ENCODE peak calls at places on chromosomes 2 and 18, in five cellular contexts. One of them, this sample, is unnamed.

GRCh38 chr2:23532311-23533013 is 147.5 kb downstream of the KLHL29 start:
- DNase-seq in H1: no peak
- DNase-seq in CD8-positive, alpha-beta memory T cell: no peak
- DNase-seq in brain microvascular endothelial cell: no peak
- DNase-seq in NT2/D1: no peak
- DNase-seq in this sample: peak; percentile 66

GRCh38 chr18:48475635-48476549 is 62.9 kb upstream of the CTIF start:
- DNase-seq in brain microvascular endothelial cell: peak; percentile 81
- DNase-seq in NT2/D1: peak; percentile 47
- DNase-seq in H1: peak; percentile 41
- DNase-seq in CD8-positive, alpha-beta memory T cell: no peak
- DNase-seq in this sample: peak; percentile 25

GRCh38 chr18:76348267-76349066 is 146.6 kb downstream of the ZNF516 start:
- DNase-seq in NT2/D1: no peak
- DNase-seq in brain microvascular endothelial cell: no peak
- DNase-seq in H1: no peak
- DNase-seq in CD8-positive, alpha-beta memory T cell: no peak
- DNase-seq in this sample: no peak

GRCh38 chr2:111121028-111121872 is 536 bp downstream of the BCL2L11 start:
- DNase-seq in brain microvascular endothelial cell: no peak
- DNase-seq in NT2/D1: no peak
- DNase-seq in CD8-positive, alpha-beta memory T cell: peak; percentile 26
- DNase-seq in H1: no peak
- DNase-seq in this sample: peak; percentile 36

GRCh38 chr18:35171315-35171987 is 69.4 kb upstream of the ZNF397 start:
- DNase-seq in CD8-positive, alpha-beta memory T cell: no peak
- DNase-seq in H1: no peak
- DNase-seq in NT2/D1: no peak
- DNase-seq in brain microvascular endothelial cell: no peak
- DNase-seq in this sample: no peak

GRCh38 chr18:45565280-45565970 is 49.9 kb upstream of the SLC14A2 start:
- DNase-seq in brain microvascular endothelial cell: no peak
- DNase-seq in CD8-positive, alpha-beta memory T cell: no peak
- DNase-seq in NT2/D1: no peak
- DNase-seq in H1: no peak
- DNase-seq in this sample: no peak

GRCh38 chr2:26477911-26478253 is at the start of gene OTOF:
- DNase-seq in CD8-positive, alpha-beta memory T cell: no peak
- DNase-seq in NT2/D1: no peak
- DNase-seq in H1: no peak
- DNase-seq in brain microvascular endothelial cell: peak; percentile 37
- DNase-seq in this sample: no peak

GRCh38 chr2:137888845-137889244 is 75.4 kb upstream of the HNMT start:
- DNase-seq in NT2/D1: peak; percentile 38
- DNase-seq in CD8-positive, alpha-beta memory T cell: no peak
- DNase-seq in H1: peak; percentile 13
- DNase-seq in brain microvascular endothelial cell: peak; percentile 45
- DNase-seq in this sample: no peak

GRCh38 chr2:95526360-95527341 is 42.1 kb upstream of the TRIM43B start:
- DNase-seq in NT2/D1: peak; percentile 25
- DNase-seq in brain microvascular endothelial cell: peak; percentile 63
- DNase-seq in CD8-positive, alpha-beta memory T cell: peak; percentile 16
- DNase-seq in H1: no peak
- DNase-seq in this sample: peak; percentile 50

GRCh38 chr2:38704664-38705063 is 38.8 kb downstream of the GALM start:
- DNase-seq in CD8-positive, alpha-beta memory T cell: no peak
- DNase-seq in H1: no peak
- DNase-seq in brain microvascular endothelial cell: no peak
- DNase-seq in NT2/D1: no peak
- DNase-seq in this sample: no peak

GRCh38 chr18:44848931-44849330 is 168.2 kb downstream of the SETBP1 start:
- DNase-seq in NT2/D1: no peak
- DNase-seq in H1: no peak
- DNase-seq in CD8-positive, alpha-beta memory T cell: no peak
- DNase-seq in brain microvascular endothelial cell: no peak
- DNase-seq in this sample: no peak

GRCh38 chr2:43508209-43508608 is 87.6 kb downstream of the THADA start:
- DNase-seq in NT2/D1: no peak
- DNase-seq in brain microvascular endothelial cell: no peak
- DNase-seq in H1: no peak
- DNase-seq in CD8-positive, alpha-beta memory T cell: no peak
- DNase-seq in this sample: no peak

GRCh38 chr2:12824771-12825363 is 108.1 kb downstream of the TRIB2 start:
- DNase-seq in CD8-positive, alpha-beta memory T cell: no peak
- DNase-seq in H1: no peak
- DNase-seq in brain microvascular endothelial cell: no peak
- DNase-seq in NT2/D1: no peak
- DNase-seq in this sample: no peak

GRCh38 chr18:70621710-70622109 is 332.9 kb downstream of the SOCS6 start:
- DNase-seq in CD8-positive, alpha-beta memory T cell: no peak
- DNase-seq in H1: no peak
- DNase-seq in brain microvascular endothelial cell: no peak
- DNase-seq in NT2/D1: no peak
- DNase-seq in this sample: peak; percentile 47

GRCh38 chr2:74458957-74459290 is 686 bp downstream of the WBP1 start:
- DNase-seq in H1: no peak
- DNase-seq in CD8-positive, alpha-beta memory T cell: no peak
- DNase-seq in NT2/D1: no peak
- DNase-seq in brain microvascular endothelial cell: no peak
- DNase-seq in this sample: no peak

GRCh38 chr2:54226224-54226623 is 29.8 kb downstream of the TSPYL6 start:
- DNase-seq in H1: no peak
- DNase-seq in brain microvascular endothelial cell: no peak
- DNase-seq in NT2/D1: no peak
- DNase-seq in CD8-positive, alpha-beta memory T cell: no peak
- DNase-seq in this sample: no peak

GRCh38 chr2:173077506-173078177 is 2.0 kb downstream of the MAP3K20 start:
- DNase-seq in CD8-positive, alpha-beta memory T cell: no peak
- DNase-seq in NT2/D1: no peak
- DNase-seq in H1: no peak
- DNase-seq in brain microvascular endothelial cell: no peak
- DNase-seq in this sample: no peak

GRCh38 chr2:183532514-183532913 is 408.3 kb downstream of the NUP35 start:
- DNase-seq in NT2/D1: peak; percentile 57
- DNase-seq in H1: no peak
- DNase-seq in CD8-positive, alpha-beta memory T cell: no peak
- DNase-seq in brain microvascular endothelial cell: peak; percentile 3
- DNase-seq in this sample: no peak

GRCh38 chr2:111634050-111634784 is 249.8 kb downstream of the ANAPC1 start:
- DNase-seq in CD8-positive, alpha-beta memory T cell: no peak
- DNase-seq in brain microvascular endothelial cell: no peak
- DNase-seq in H1: no peak
- DNase-seq in NT2/D1: no peak
- DNase-seq in this sample: no peak

GRCh38 chr2:173130521-173131467 is 55.1 kb downstream of the MAP3K20 start:
- DNase-seq in H1: no peak
- DNase-seq in brain microvascular endothelial cell: no peak
- DNase-seq in NT2/D1: no peak
- DNase-seq in CD8-positive, alpha-beta memory T cell: no peak
- DNase-seq in this sample: no peak

GRCh38 chr2:8827729-8828128 is 9.7 kb downstream of the KIDINS220 start:
- DNase-seq in CD8-positive, alpha-beta memory T cell: no peak
- DNase-seq in NT2/D1: no peak
- DNase-seq in H1: no peak
- DNase-seq in brain microvascular endothelial cell: no peak
- DNase-seq in this sample: no peak

GRCh38 chr2:9135804-9136558 is 70.6 kb upstream of the ASAP2 start:
- DNase-seq in brain microvascular endothelial cell: peak; percentile 89
- DNase-seq in CD8-positive, alpha-beta memory T cell: no peak
- DNase-seq in NT2/D1: peak; percentile 48
- DNase-seq in H1: no peak
- DNase-seq in this sample: no peak

DNA sequence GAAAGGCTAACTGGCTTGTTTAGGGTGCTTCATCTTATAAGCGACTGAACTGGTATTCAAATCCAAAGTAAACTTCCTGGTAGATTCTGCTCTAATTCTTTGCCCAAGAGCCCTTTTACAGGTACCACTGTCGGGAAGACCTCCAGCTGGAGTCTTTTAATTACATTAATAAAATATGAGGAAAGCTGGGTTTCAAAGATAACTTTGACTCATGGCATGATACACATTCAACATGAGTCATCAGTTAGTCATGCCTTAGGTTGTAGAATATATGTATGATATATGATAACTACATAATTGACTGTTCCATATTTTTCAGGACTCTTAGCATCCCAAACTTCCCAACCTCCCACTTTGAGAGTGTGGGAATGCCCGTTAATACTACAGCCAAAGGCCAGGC is 32.3 kb downstream of the ZCCHC2 start:
- DNase-seq in brain microvascular endothelial cell: peak; percentile 4
- DNase-seq in H1: no peak
- DNase-seq in CD8-positive, alpha-beta memory T cell: no peak
- DNase-seq in NT2/D1: no peak
- DNase-seq in this sample: no peak
- H3K36me3 ChIP-seq in brain microvascular endothelial cell: no peaks in the 10 kb centered on the region
- H3K36me3 ChIP-seq in H1: peaks cover 8% of the 10 kb centered on the region
- H3K36me3 ChIP-seq in CD8-positive, alpha-beta memory T cell: peaks cover 37% of the 10 kb centered on the region
- H3K36me3 ChIP-seq in NT2/D1: peaks cover 15% of the 10 kb centered on the region
- H3K36me3 ChIP-seq in this sample: peaks cover 66% of the 10 kb centered on the region

GRCh38 chr2:85310330-85310729 is 17.5 kb downstream of the TGOLN2 start:
- DNase-seq in brain microvascular endothelial cell: no peak
- DNase-seq in CD8-positive, alpha-beta memory T cell: no peak
- DNase-seq in NT2/D1: no peak
- DNase-seq in H1: no peak
- DNase-seq in this sample: no peak
- H3K36me3 ChIP-seq in brain microvascular endothelial cell: no peaks in the 10 kb centered on the region
- H3K36me3 ChIP-seq in CD8-positive, alpha-beta memory T cell: no peaks in the 10 kb centered on the region
- H3K36me3 ChIP-seq in NT2/D1: peaks cover 37% of the 10 kb centered on the region
- H3K36me3 ChIP-seq in H1: peaks cover 26% of the 10 kb centered on the region
- H3K36me3 ChIP-seq in this sample: no peaks in the 10 kb centered on the region

GRCh38 chr2:241163601-241164118 is 13.4 kb downstream of the PPP1R7 start:
- DNase-seq in CD8-positive, alpha-beta memory T cell: no peak
- DNase-seq in NT2/D1: no peak
- DNase-seq in H1: no peak
- DNase-seq in brain microvascular endothelial cell: no peak
- DNase-seq in this sample: no peak

GRCh38 chr2:241173557-241173956 is 14.9 kb upstream of the ANO7 start:
- DNase-seq in brain microvascular endothelial cell: no peak
- DNase-seq in CD8-positive, alpha-beta memory T cell: no peak
- DNase-seq in NT2/D1: no peak
- DNase-seq in H1: no peak
- DNase-seq in this sample: no peak

GRCh38 chr2:241168366-241168765 is 18.1 kb downstream of the PPP1R7 start:
- DNase-seq in brain microvascular endothelial cell: no peak
- DNase-seq in NT2/D1: no peak
- DNase-seq in CD8-positive, alpha-beta memory T cell: no peak
- DNase-seq in H1: no peak
- DNase-seq in this sample: no peak
- H3K36me3 ChIP-seq in brain microvascular endothelial cell: peaks cover 41% of the 10 kb centered on the region
- H3K36me3 ChIP-seq in NT2/D1: peaks cover 61% of the 10 kb centered on the region
- H3K36me3 ChIP-seq in CD8-positive, alpha-beta memory T cell: peaks cover 57% of the 10 kb centered on the region
- H3K36me3 ChIP-seq in H1: peaks cover 4% of the 10 kb centered on the region
- H3K36me3 ChIP-seq in this sample: peaks cover 12% of the 10 kb centered on the region

GRCh38 chr2:96616535-96616934 is 21.6 kb downstream of the KANSL3 start:
- DNase-seq in CD8-positive, alpha-beta memory T cell: no peak
- DNase-seq in H1: no peak
- DNase-seq in brain microvascular endothelial cell: no peak
- DNase-seq in NT2/D1: no peak
- DNase-seq in this sample: no peak
- H3K36me3 ChIP-seq in CD8-positive, alpha-beta memory T cell: peaks cover 41% of the 10 kb centered on the region
- H3K36me3 ChIP-seq in H1: peaks cover 17% of the 10 kb centered on the region
- H3K36me3 ChIP-seq in brain microvascular endothelial cell: peaks cover 30% of the 10 kb centered on the region
- H3K36me3 ChIP-seq in NT2/D1: peaks cover 66% of the 10 kb centered on the region
- H3K36me3 ChIP-seq in this sample: peaks cover 30% of the 10 kb centered on the region

GRCh38 chr2:230871361-230872150 is 6.8 kb downstream of the ITM2C start:
- DNase-seq in brain microvascular endothelial cell: no peak
- DNase-seq in CD8-positive, alpha-beta memory T cell: no peak
- DNase-seq in NT2/D1: no peak
- DNase-seq in H1: no peak
- DNase-seq in this sample: peak; percentile 9

GRCh38 chr2:230870544-230871360 is 6.0 kb downstream of the ITM2C start:
- DNase-seq in H1: no peak
- DNase-seq in brain microvascular endothelial cell: no peak
- DNase-seq in NT2/D1: no peak
- DNase-seq in CD8-positive, alpha-beta memory T cell: no peak
- DNase-seq in this sample: no peak

GRCh38 chr2:230872968-230873669 is 8.4 kb downstream of the ITM2C start:
- DNase-seq in CD8-positive, alpha-beta memory T cell: no peak
- DNase-seq in NT2/D1: no peak
- DNase-seq in brain microvascular endothelial cell: no peak
- DNase-seq in H1: no peak
- DNase-seq in this sample: no peak

GRCh38 chr2:230873670-230874401 is 9.1 kb downstream of the ITM2C start:
- DNase-seq in NT2/D1: no peak
- DNase-seq in brain microvascular endothelial cell: no peak
- DNase-seq in CD8-positive, alpha-beta memory T cell: no peak
- DNase-seq in H1: no peak
- DNase-seq in this sample: no peak

DNA sequence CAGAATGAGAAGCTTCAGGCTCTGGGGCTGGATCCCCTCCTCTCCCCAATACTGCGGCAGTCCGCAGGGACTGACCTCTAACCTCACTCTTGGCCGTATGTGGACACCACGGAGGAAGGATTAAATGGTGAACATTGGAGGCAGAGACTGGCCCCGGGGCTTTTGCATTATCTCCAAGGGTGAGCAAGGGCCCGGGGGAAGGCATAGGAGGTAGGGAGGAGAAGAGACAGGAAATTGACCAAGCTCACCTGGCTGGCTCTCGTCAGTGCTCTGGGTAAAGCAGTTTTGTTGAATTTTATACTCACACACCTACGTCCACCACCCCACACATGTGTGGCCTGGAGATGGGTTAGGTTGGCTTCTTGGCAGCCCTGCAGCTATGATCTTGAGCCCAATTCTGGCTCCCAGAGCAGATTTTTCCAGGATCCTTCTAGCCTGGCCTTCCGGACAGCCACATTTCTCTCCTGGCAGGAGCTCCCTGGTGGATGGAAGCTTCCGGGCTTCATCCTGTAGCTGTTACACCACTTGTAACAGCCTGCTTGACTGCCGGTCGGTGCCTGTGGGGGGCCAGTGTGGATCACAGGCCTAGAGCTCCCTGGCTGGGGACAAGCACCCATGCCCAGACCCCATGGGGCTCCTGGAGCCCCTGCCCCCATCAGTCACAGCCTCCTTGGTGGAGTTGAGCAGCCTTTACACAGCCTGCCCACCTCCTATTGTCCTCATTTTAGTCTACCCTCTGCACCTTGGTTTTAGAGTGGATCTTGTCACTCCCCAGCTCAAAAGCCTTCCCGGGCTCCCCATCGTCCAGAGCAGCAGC is 7.6 kb downstream of the ITM2C start:
- DNase-seq in brain microvascular endothelial cell: no peak
- DNase-seq in CD8-positive, alpha-beta memory T cell: no peak
- DNase-seq in H1: no peak
- DNase-seq in NT2/D1: no peak
- DNase-seq in this sample: no peak
- H3K36me3 ChIP-seq in brain microvascular endothelial cell: peaks cover 10% of the 10 kb centered on the region
- H3K36me3 ChIP-seq in CD8-positive, alpha-beta memory T cell: no peaks in the 10 kb centered on the region
- H3K36me3 ChIP-seq in H1: peaks cover 27% of the 10 kb centered on the region
- H3K36me3 ChIP-seq in NT2/D1: peaks cover 60% of the 10 kb centered on the region
- H3K36me3 ChIP-seq in this sample: peaks cover 3% of the 10 kb centered on the region

This sample was measured in naive thymus-derived CD4-positive, alpha-beta T cell.